ENCODE peak calls at places on chromosomes 13 and 19, in nine cellular contexts. M is H1, X is DND-41, O is endothelial cell of umbilical vein, P is mammary epithelial cell, I is IMR-90, W is H9, J is HCT116, U is GM23338. F is an unnamed sample.

GRCh38 chr19:18541992-18542935 is 1.1 kb downstream of the FKBP8 start:
- DNase-seq in M (no peak), X (no peak), O (no peak), P (no peak), I (no peak), W (peak; percentile 40), J (no peak), U (peak; percentile 62), F (peak; percentile 50)

GRCh38 chr19:45613926-45614725 is 12.1 kb upstream of the GPR4 start:
- DNase-seq in M (no peak), X (no peak), O (peak; percentile 86), P (peak; percentile 98), I (peak; percentile 93), W (no peak), J (peak; percentile 84), U (no peak), F (no peak)

GRCh38 chr13:79423801-79424642 is 18.0 kb upstream of the RBM26 start:
- DNase-seq in M (no peak), X (no peak), O (peak; percentile 53), P (no peak), I (peak; percentile 63), W (no peak), J (peak; percentile 28), U (peak; percentile 75), F (peak; percentile 34)

GRCh38 chr13:34567558-34567957 is 374.5 kb upstream of the NBEA start:
- DNase-seq in M (no peak), X (no peak), O (no peak), P (no peak), I (no peak), W (no peak), J (no peak), U (no peak), F (no peak)

GRCh38 chr19:30132312-30133075 is 190.5 kb downstream of the URI1 start:
- DNase-seq in M (no peak), X (no peak), O (no peak), P (no peak), I (no peak), W (no peak), J (no peak), U (peak; percentile 36), F (peak; percentile 84)

GRCh38 chr19:48540110-48540509 is 11.9 kb upstream of the SULT2B1 start:
- DNase-seq in M (no peak), X (no peak), O (no peak), P (no peak), I (no peak), W (no peak), J (no peak), U (no peak), F (no peak)

GRCh38 chr19:18741566-18742121 is 49.5 kb downstream of the COMP start:
- DNase-seq in M (no peak), X (no peak), O (no peak), P (no peak), I (no peak), W (peak; percentile 26), J (no peak), U (no peak), F (no peak)

GRCh38 chr19:17777840-17778620 is 16.9 kb upstream of the B3GNT3 start:
- DNase-seq in M (peak; percentile 87), X (peak; percentile 58), O (peak; percentile 44), P (no peak), I (peak; percentile 10), W (peak; percentile 97), J (peak; percentile 90), U (peak; percentile 97), F (peak; percentile 84)

GRCh38 chr19:3500429-3501101 is at the start of gene DOHH:
- DNase-seq in M (peak; percentile 91), X (peak; percentile 97), O (peak; percentile 98), P (peak; percentile 93), I (peak; percentile 96), W (peak; percentile 97), J (peak; percentile 98), U (peak; percentile 98), F (peak; percentile 96)

GRCh38 chr13:102830646-102831045 is 15.2 kb upstream of the ERCC5 start:
- DNase-seq in M (no peak), X (no peak), O (no peak), P (no peak), I (no peak), W (peak; percentile 35), J (no peak), U (peak; percentile 7), F (no peak)

GRCh38 chr13:50131998-50132936 is 117.0 kb downstream of the KCNRG start:
- DNase-seq in M (no peak), X (no peak), O (no peak), P (no peak), I (no peak), W (peak; percentile 57), J (no peak), U (peak; percentile 78), F (peak; percentile 75)

GRCh38 chr19:35860818-35861639 is 4.3 kb downstream of the KIRREL2 start:
- DNase-seq in M (peak; percentile 79), X (no peak), O (no peak), P (no peak), I (no peak), W (peak; percentile 98), J (no peak), U (peak; percentile 98), F (peak; percentile 98)

GRCh38 chr13:100520936-100521765 is 67.4 kb downstream of the GGACT start:
- DNase-seq in M (no peak), X (no peak), O (no peak), P (no peak), I (no peak), W (peak; percentile 72), J (no peak), U (peak; percentile 77), F (peak; percentile 67)

GRCh38 chr13:110520431-110521295 is 40.9 kb downstream of the RAB20 start:
- DNase-seq in M (no peak), X (no peak), O (no peak), P (no peak), I (peak; percentile 53), W (no peak), J (no peak), U (no peak), F (no peak)

GRCh38 chr13:79402074-79402635 is 3.9 kb downstream of the RBM26 start:
- DNase-seq in M (no peak), X (no peak), O (peak; percentile 7), P (no peak), I (no peak), W (no peak), J (no peak), U (no peak), F (no peak)

GRCh38 chr13:71864094-71864980 is 2.7 kb downstream of the DACH1 start:
- DNase-seq in M (no peak), X (no peak), O (peak; percentile 75), P (peak; percentile 1), I (no peak), W (peak; percentile 55), J (no peak), U (peak; percentile 78), F (peak; percentile 87)

GRCh38 chr19:49817964-49818690 is at the start of gene MED25:
- DNase-seq in M (no peak), X (peak; percentile 85), O (peak; percentile 93), P (peak; percentile 78), I (peak; percentile 76), W (peak; percentile 85), J (peak; percentile 79), U (peak; percentile 90), F (peak; percentile 94)
- TF ChIP-seq CTCF in M (no peak), X (no peak), O (peak; percentile 14), P (no peak), I (no peak), W (peak; percentile 37), J (no peak), U (no peak), F (peak; percentile 27)

GRCh38 chr19:43229315-43229714 is 23.9 kb upstream of the PSG4 start:
- DNase-seq in M (no peak), X (no peak), O (no peak), P (peak; percentile 46), I (peak; percentile 10), W (no peak), J (peak; percentile 56), U (peak; percentile 52), F (no peak)
- H4K20me1 ChIP-seq in M (no peaks in the 10 kb centered on the region), X (no peaks in the 10 kb centered on the region), O (no peaks in the 10 kb centered on the region), P (no peaks in the 10 kb centered on the region), I (no peaks in the 10 kb centered on the region), W (no peaks in the 10 kb centered on the region), J (no peaks in the 10 kb centered on the region), U (no peaks in the 10 kb centered on the region), F (no peaks in the 10 kb centered on the region)

GRCh38 chr19:36939153-36939552 is 23.0 kb downstream of the ZNF568 start:
- DNase-seq in M (no peak), X (no peak), O (no peak), P (no peak), I (no peak), W (no peak), J (no peak), U (peak; percentile 52), F (no peak)
- TF ChIP-seq CTCF in M (no peak), X (peak; percentile 44), O (no peak), P (no peak), I (no peak), W (no peak), J (no peak), U (peak; percentile 62), F (no peak)

GRCh38 chr13:21360463-21360862 is 98.6 kb downstream of the ZDHHC20 start:
- DNase-seq in M (no peak), X (no peak), O (no peak), P (no peak), I (no peak), W (peak; percentile 7), J (no peak), U (no peak), F (no peak)

GRCh38 chr13:21359855-21360254 is 99.2 kb downstream of the ZDHHC20 start:
- DNase-seq in M (no peak), X (no peak), O (no peak), P (no peak), I (no peak), W (peak; percentile 21), J (no peak), U (no peak), F (no peak)

GRCh38 chr13:21348771-21349170 is 110.3 kb downstream of the ZDHHC20 start:
- DNase-seq in M (no peak), X (no peak), O (no peak), P (no peak), I (no peak), W (no peak), J (no peak), U (no peak), F (no peak)

GRCh38 chr13:21355304-21355703 is 103.8 kb downstream of the ZDHHC20 start:
- DNase-seq in M (no peak), X (no peak), O (no peak), P (no peak), I (no peak), W (peak; percentile 43), J (no peak), U (no peak), F (no peak)

GRCh38 chr13:21354721-21355120 is 104.4 kb downstream of the ZDHHC20 start:
- DNase-seq in M (no peak), X (no peak), O (no peak), P (no peak), I (no peak), W (peak; percentile 23), J (no peak), U (no peak), F (no peak)
- H4K20me1 ChIP-seq in M (no peaks in the 10 kb centered on the region), X (no peaks in the 10 kb centered on the region), O (no peaks in the 10 kb centered on the region), P (no peaks in the 10 kb centered on the region), I (no peaks in the 10 kb centered on the region), W (no peaks in the 10 kb centered on the region), J (no peaks in the 10 kb centered on the region), U (no peaks in the 10 kb centered on the region), F (no peaks in the 10 kb centered on the region)

GRCh38 chr13:38900188-38900587 is 90.4 kb downstream of the STOML3 start:
- DNase-seq in M (no peak), X (no peak), O (no peak), P (no peak), I (no peak), W (no peak), J (no peak), U (peak; percentile 68), F (peak; percentile 58)
- TF ChIP-seq CTCF in M (peak; percentile 22), X (no peak), O (no peak), P (peak; percentile 3), I (no peak), W (peak; percentile 63), J (peak; percentile 38), U (peak; percentile 56), F (peak; percentile 54)